ENCODE peak calls at places on chromosomes 13 and 19, in eight cellular contexts. One of them, this sample, is unnamed.

GRCh38 chr19:678791-679388 is 2.7 kb downstream of the FSTL3 start:
- DNase-seq in sigmoid colon: no peak
- DNase-seq in stomach: no peak
- DNase-seq in suprapubic skin: no peak
- DNase-seq in HepG2: no peak
- DNase-seq in A549: no peak
- DNase-seq in K562: no peak
- DNase-seq in ovary: no peak
- DNase-seq in this sample: no peak

GRCh38 chr19:12737666-12738351 is 512 bp downstream of the GET3 start:
- DNase-seq in sigmoid colon: no peak
- DNase-seq in stomach: no peak
- DNase-seq in suprapubic skin: no peak
- DNase-seq in A549: no peak
- DNase-seq in K562: no peak
- DNase-seq in HepG2: no peak
- DNase-seq in ovary: no peak
- DNase-seq in this sample: no peak

GRCh38 chr19:33390120-33390907 is 16.8 kb downstream of the CEBPG start:
- DNase-seq in suprapubic skin: peak; percentile 84
- DNase-seq in stomach: no peak
- DNase-seq in sigmoid colon: peak; percentile 91
- DNase-seq in HepG2: no peak
- DNase-seq in A549: no peak
- DNase-seq in K562: no peak
- DNase-seq in ovary: peak; percentile 84
- DNase-seq in this sample: peak; percentile 57

GRCh38 chr19:5934779-5935472 is 20.9 kb downstream of the CAPS start:
- DNase-seq in sigmoid colon: no peak
- DNase-seq in A549: no peak
- DNase-seq in HepG2: no peak
- DNase-seq in stomach: no peak
- DNase-seq in ovary: peak; percentile 46
- DNase-seq in K562: no peak
- DNase-seq in suprapubic skin: no peak
- DNase-seq in this sample: no peak

GRCh38 chr19:54631489-54631888 is 1.2 kb downstream of the LILRB1 start:
- DNase-seq in HepG2: no peak
- DNase-seq in stomach: no peak
- DNase-seq in ovary: no peak
- DNase-seq in sigmoid colon: no peak
- DNase-seq in K562: no peak
- DNase-seq in A549: no peak
- DNase-seq in suprapubic skin: no peak
- DNase-seq in this sample: no peak

GRCh38 chr19:47296036-47296435 is 13.6 kb upstream of the C5AR1 start:
- DNase-seq in stomach: peak; percentile 81
- DNase-seq in sigmoid colon: peak; percentile 79
- DNase-seq in K562: peak; percentile 81
- DNase-seq in suprapubic skin: peak; percentile 79
- DNase-seq in ovary: peak; percentile 79
- DNase-seq in HepG2: peak; percentile 76
- DNase-seq in A549: peak; percentile 88
- DNase-seq in this sample: peak; percentile 99

GRCh38 chr19:1183543-1184172 is 9.6 kb upstream of the SBNO2 start:
- DNase-seq in A549: peak; percentile 92
- DNase-seq in stomach: peak; percentile 76
- DNase-seq in HepG2: peak; percentile 77
- DNase-seq in sigmoid colon: no peak
- DNase-seq in suprapubic skin: no peak
- DNase-seq in ovary: no peak
- DNase-seq in K562: no peak
- DNase-seq in this sample: no peak

GRCh38 chr13:26985285-26985878 is 186.2 kb downstream of the USP12 start:
- DNase-seq in stomach: peak; percentile 78
- DNase-seq in suprapubic skin: peak; percentile 77
- DNase-seq in ovary: peak; percentile 82
- DNase-seq in K562: peak; percentile 64
- DNase-seq in sigmoid colon: peak; percentile 87
- DNase-seq in A549: peak; percentile 77
- DNase-seq in HepG2: peak; percentile 74
- DNase-seq in this sample: peak; percentile 52

GRCh38 chr19:892243-892996 is 567 bp downstream of the MED16 start:
- DNase-seq in suprapubic skin: no peak
- DNase-seq in ovary: no peak
- DNase-seq in A549: no peak
- DNase-seq in HepG2: no peak
- DNase-seq in K562: peak; percentile 83
- DNase-seq in stomach: no peak
- DNase-seq in sigmoid colon: no peak
- DNase-seq in this sample: no peak

GRCh38 chr13:74868044-74868443 is 613.9 kb downstream of the TBC1D4 start:
- DNase-seq in HepG2: no peak
- DNase-seq in suprapubic skin: no peak
- DNase-seq in K562: no peak
- DNase-seq in sigmoid colon: no peak
- DNase-seq in ovary: no peak
- DNase-seq in stomach: no peak
- DNase-seq in A549: no peak
- DNase-seq in this sample: no peak

GRCh38 chr13:74870865-74871264 is 611.1 kb downstream of the TBC1D4 start:
- DNase-seq in K562: no peak
- DNase-seq in A549: peak; percentile 19
- DNase-seq in stomach: no peak
- DNase-seq in sigmoid colon: no peak
- DNase-seq in suprapubic skin: no peak
- DNase-seq in HepG2: no peak
- DNase-seq in ovary: no peak
- DNase-seq in this sample: no peak

GRCh38 chr13:74871671-74872070 is 610.3 kb downstream of the TBC1D4 start:
- DNase-seq in K562: no peak
- DNase-seq in stomach: no peak
- DNase-seq in HepG2: no peak
- DNase-seq in suprapubic skin: no peak
- DNase-seq in A549: peak; percentile 43
- DNase-seq in sigmoid colon: no peak
- DNase-seq in ovary: no peak
- DNase-seq in this sample: no peak

GRCh38 chr13:74867460-74867859 is 614.5 kb downstream of the TBC1D4 start:
- DNase-seq in HepG2: no peak
- DNase-seq in A549: no peak
- DNase-seq in K562: no peak
- DNase-seq in ovary: no peak
- DNase-seq in sigmoid colon: no peak
- DNase-seq in suprapubic skin: no peak
- DNase-seq in stomach: no peak
- DNase-seq in this sample: no peak

GRCh38 chr13:74869846-74870245 is 612.1 kb downstream of the TBC1D4 start:
- DNase-seq in stomach: no peak
- DNase-seq in ovary: no peak
- DNase-seq in HepG2: no peak
- DNase-seq in suprapubic skin: no peak
- DNase-seq in sigmoid colon: no peak
- DNase-seq in A549: no peak
- DNase-seq in K562: no peak
- DNase-seq in this sample: no peak
- TF ChIP-seq EP300 in stomach: no peak
- TF ChIP-seq EP300 in ovary: no peak
- TF ChIP-seq EP300 in HepG2: no peak
- TF ChIP-seq EP300 in suprapubic skin: no peak
- TF ChIP-seq EP300 in sigmoid colon: no peak
- TF ChIP-seq EP300 in A549: no peak
- TF ChIP-seq EP300 in K562: no peak
- TF ChIP-seq EP300 in this sample: no peak

GRCh38 chr19:58474997-58475713 is 997 bp upstream of the ZNF446 start:
- DNase-seq in stomach: no peak
- DNase-seq in ovary: no peak
- DNase-seq in K562: no peak
- DNase-seq in A549: no peak
- DNase-seq in suprapubic skin: no peak
- DNase-seq in sigmoid colon: no peak
- DNase-seq in HepG2: no peak
- DNase-seq in this sample: no peak

GRCh38 chr19:58476498-58477015 is 405 bp downstream of the ZNF446 start:
- DNase-seq in ovary: no peak
- DNase-seq in K562: peak; percentile 59
- DNase-seq in suprapubic skin: no peak
- DNase-seq in sigmoid colon: no peak
- DNase-seq in HepG2: peak; percentile 25
- DNase-seq in stomach: no peak
- DNase-seq in A549: peak; percentile 28
- DNase-seq in this sample: no peak

GRCh38 chr19:58477871-58478270 is 1.7 kb downstream of the ZNF446 start:
- DNase-seq in suprapubic skin: no peak
- DNase-seq in ovary: no peak
- DNase-seq in A549: no peak
- DNase-seq in K562: no peak
- DNase-seq in HepG2: no peak
- DNase-seq in sigmoid colon: no peak
- DNase-seq in stomach: no peak
- DNase-seq in this sample: no peak

GRCh38 chr19:58475714-58476497 is at the start of gene ZNF446:
- DNase-seq in HepG2: peak; percentile 93
- DNase-seq in ovary: peak; percentile 98
- DNase-seq in A549: peak; percentile 98
- DNase-seq in sigmoid colon: peak; percentile 99
- DNase-seq in K562: peak; percentile 91
- DNase-seq in suprapubic skin: peak; percentile 99
- DNase-seq in stomach: peak; percentile 97
- DNase-seq in this sample: peak; percentile 98

GRCh38 chr19:58477130-58477529 is 978 bp downstream of the ZNF446 start:
- DNase-seq in K562: no peak
- DNase-seq in HepG2: no peak
- DNase-seq in A549: no peak
- DNase-seq in sigmoid colon: no peak
- DNase-seq in suprapubic skin: no peak
- DNase-seq in ovary: no peak
- DNase-seq in stomach: no peak
- DNase-seq in this sample: no peak
- H3K4me3 ChIP-seq in K562: no peak overlapping the region
- H3K4me3 ChIP-seq in HepG2: no peak overlapping the region
- H3K4me3 ChIP-seq in A549: peak overlapping the region; percentile 57
- H3K4me3 ChIP-seq in sigmoid colon: no peak overlapping the region
- H3K4me3 ChIP-seq in suprapubic skin: peak overlapping the region; percentile 63
- H3K4me3 ChIP-seq in ovary: no peak overlapping the region
- H3K4me3 ChIP-seq in stomach: peak overlapping the region; percentile 53
- H3K4me3 ChIP-seq in this sample: no peak overlapping the region

GRCh38 chr19:52692431-52693008 is 42.3 kb downstream of the ZNF611 start:
- DNase-seq in HepG2: no peak
- DNase-seq in suprapubic skin: no peak
- DNase-seq in ovary: no peak
- DNase-seq in K562: peak; percentile 22
- DNase-seq in stomach: no peak
- DNase-seq in sigmoid colon: no peak
- DNase-seq in A549: no peak
- DNase-seq in this sample: no peak

GRCh38 chr19:52689804-52690394 is 44.9 kb downstream of the ZNF611 start:
- DNase-seq in stomach: peak; percentile 28
- DNase-seq in suprapubic skin: peak; percentile 84
- DNase-seq in sigmoid colon: peak; percentile 82
- DNase-seq in A549: no peak
- DNase-seq in K562: peak; percentile 43
- DNase-seq in HepG2: no peak
- DNase-seq in ovary: peak; percentile 48
- DNase-seq in this sample: peak; percentile 29

GRCh38 chr19:52691215-52691610 is 43.6 kb downstream of the ZNF611 start:
- DNase-seq in ovary: no peak
- DNase-seq in suprapubic skin: no peak
- DNase-seq in K562: no peak
- DNase-seq in stomach: no peak
- DNase-seq in HepG2: no peak
- DNase-seq in A549: no peak
- DNase-seq in sigmoid colon: no peak
- DNase-seq in this sample: no peak

GRCh38 chr19:52691737-52692136 is 43.1 kb downstream of the ZNF611 start:
- DNase-seq in K562: peak; percentile 6
- DNase-seq in HepG2: no peak
- DNase-seq in sigmoid colon: no peak
- DNase-seq in ovary: no peak
- DNase-seq in stomach: no peak
- DNase-seq in suprapubic skin: no peak
- DNase-seq in A549: no peak
- DNase-seq in this sample: no peak

DNA sequence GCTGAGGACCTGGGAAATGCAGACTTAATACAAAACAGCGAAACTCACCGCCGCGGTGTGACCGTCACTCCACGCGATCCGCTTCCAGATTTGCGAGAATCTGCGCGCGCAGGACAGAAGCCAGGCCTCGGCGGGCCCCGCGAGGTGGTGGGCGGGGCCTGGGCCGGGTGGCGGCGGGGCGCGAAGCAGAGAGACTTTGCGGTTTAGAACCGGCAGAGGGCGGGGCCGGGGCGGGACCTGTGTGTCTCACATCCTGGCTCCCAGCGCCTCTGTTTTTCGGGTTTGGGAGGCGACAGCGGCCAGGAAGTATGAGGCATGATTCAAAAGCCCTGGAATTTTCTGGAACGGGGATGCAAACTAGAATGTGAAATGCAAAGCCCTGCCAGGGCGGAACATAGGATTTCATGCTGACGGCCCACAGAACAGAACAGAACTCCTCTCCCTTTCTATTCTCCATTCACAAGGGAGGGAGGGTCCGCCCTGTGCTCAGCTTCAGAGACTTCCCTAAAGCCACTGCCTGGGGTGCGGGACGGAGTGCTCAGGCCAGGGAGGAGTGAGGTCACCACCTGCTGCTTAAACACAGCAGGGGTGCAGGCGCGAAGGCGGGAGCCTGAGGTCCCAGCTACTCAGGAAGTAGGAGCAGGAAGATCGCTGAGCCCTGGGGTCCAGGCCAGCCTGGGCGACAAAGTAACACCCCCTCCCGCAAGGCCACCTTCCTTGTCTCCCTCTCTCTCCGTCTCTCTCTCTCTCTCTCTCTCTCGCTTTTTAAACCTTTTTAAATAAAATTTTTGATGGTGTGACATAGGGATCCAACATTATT is 44.2 kb downstream of the ZNF611 start:
- DNase-seq in HepG2: peak; percentile 60
- DNase-seq in suprapubic skin: peak; percentile 97
- DNase-seq in K562: peak; percentile 93
- DNase-seq in sigmoid colon: peak; percentile 98
- DNase-seq in ovary: peak; percentile 95
- DNase-seq in stomach: peak; percentile 93
- DNase-seq in A549: no peak
- DNase-seq in this sample: peak; percentile 90
- TF ChIP-seq POLR2A in HepG2: peak; percentile 46
- TF ChIP-seq POLR2A in suprapubic skin: no peak
- TF ChIP-seq POLR2A in K562: peak; percentile 86
- TF ChIP-seq POLR2A in sigmoid colon: peak; percentile 73
- TF ChIP-seq POLR2A in ovary: peak; percentile 57
- TF ChIP-seq POLR2A in stomach: no peak
- TF ChIP-seq POLR2A in A549: no peak
- TF ChIP-seq POLR2A in this sample: peak; percentile 86

DNA sequence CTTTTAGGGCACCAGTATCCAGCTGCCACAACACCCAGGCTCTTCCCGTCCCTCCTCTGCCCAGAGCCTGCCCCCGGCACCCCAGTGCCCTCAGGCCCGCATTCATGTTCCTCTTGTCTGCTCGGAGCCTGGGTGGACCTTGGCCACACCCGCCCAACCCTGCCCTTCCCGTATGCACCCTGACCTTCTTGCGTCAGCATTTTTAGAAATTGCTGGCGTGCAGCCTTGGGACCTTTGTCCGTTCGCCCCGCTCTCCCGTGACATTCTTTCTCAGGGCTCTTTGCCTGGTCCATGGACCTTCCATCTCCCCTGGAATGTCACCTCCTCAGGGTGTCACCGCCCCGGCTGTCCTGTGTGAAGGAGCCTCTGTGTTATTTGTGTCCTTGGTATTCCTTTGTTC is 7.6 kb downstream of the NUCB1 start:
- DNase-seq in suprapubic skin: no peak
- DNase-seq in stomach: no peak
- DNase-seq in A549: no peak
- DNase-seq in ovary: no peak
- DNase-seq in K562: peak; percentile 4
- DNase-seq in HepG2: peak; percentile 83
- DNase-seq in sigmoid colon: no peak
- DNase-seq in this sample: no peak
- TF ChIP-seq EP300 in suprapubic skin: no peak
- TF ChIP-seq EP300 in stomach: no peak
- TF ChIP-seq EP300 in A549: no peak
- TF ChIP-seq EP300 in ovary: no peak
- TF ChIP-seq EP300 in K562: no peak
- TF ChIP-seq EP300 in HepG2: peak; percentile 32
- TF ChIP-seq EP300 in sigmoid colon: no peak
- TF ChIP-seq EP300 in this sample: no peak

This sample was measured in tibial nerve.